ENCODE peak calls at places on chromosomes 2 and 18, in seven cellular contexts. P is head of caudate nucleus; W is foreskin fibroblast; B is activated T-helper 1 cell treated with anti-CD3 and anti-CD28 coated beads, Interleukin-12 subunit alpha, Interleukin-12 subunit beta, Interleukin-2, Interleukin-4 antibody, amounts not matched to agents 30 ng/mL and 10 ng/mL and 1 ng/mL, durations not matched to agents 14 hours and 24 hours and 36 hours; R is activated effector memory CD4-positive, alpha-beta T cell treated with anti-CD3 and anti-CD28 coated beads, Interleukin-2, amount 50 U/mL, for 16 hours; V is stimulated activated CD4-positive, alpha-beta T cell treated with anti-CD3 and anti-CD28 coated beads, Interleukin-1b, Interleukin-23, amount 100 ng/mL, for 24 hours; C is hypothalamus. H is an unnamed sample.

GRCh38 chr2:158321264-158321663 is 135.3 kb downstream of the CCDC148 start:
- DNase-seq in V (no peak), R (no peak), C (no peak), B (no peak), P (no peak), W (peak), H (peak)

GRCh38 chr2:237692601-237693079 is 65.3 kb downstream of the LRRFIP1 start:
- DNase-seq in B (no peak), R (peak), C (no peak), W (peak), V (no peak), P (no peak), H (peak)

GRCh38 chr2:105252271-105252670 is 10.7 kb downstream of the GPR45 start:
- DNase-seq in W (no peak), R (no peak), P (no peak), V (no peak), B (no peak), C (no peak), H (no peak)

GRCh38 chr2:83915381-83915780 is 543.7 kb downstream of the SUCLG1 start:
- DNase-seq in V (no peak), B (no peak), W (no peak), C (no peak), R (no peak), P (no peak), H (no peak)

GRCh38 chr2:102142829-102143449 is 393 bp downstream of the IL1R1 start:
- DNase-seq in C (no peak), P (no peak), V (no peak), B (no peak), R (no peak), W (peak), H (no peak)

GRCh38 chr18:22552899-22553460 is 135.3 kb upstream of the CTAGE1 start:
- DNase-seq in B (no peak), V (no peak), W (no peak), P (no peak), R (no peak), C (no peak), H (no peak)

GRCh38 chr2:182949572-182950189 is 83.2 kb upstream of the FRZB start:
- DNase-seq in V (no peak), P (no peak), W (peak), R (no peak), C (no peak), B (no peak), H (no peak)

GRCh38 chr2:112474844-112475486 is 7.0 kb upstream of the TTL start:
- DNase-seq in W (peak), C (no peak), P (no peak), R (no peak), V (no peak), B (no peak), H (no peak)

GRCh38 chr18:23629444-23629946 is 33.2 kb downstream of the ANKRD29 start:
- DNase-seq in C (no peak), R (no peak), W (no peak), B (no peak), P (no peak), V (no peak), H (peak)

GRCh38 chr18:3799515-3799914 is 349.5 kb downstream of the TGIF1 start:
- DNase-seq in C (no peak), W (no peak), P (peak), R (no peak), V (no peak), B (no peak), H (peak)

GRCh38 chr18:22228930-22229329 is 59.5 kb downstream of the GATA6 start:
- DNase-seq in P (no peak), C (no peak), B (no peak), W (peak), V (no peak), R (no peak), H (no peak)

GRCh38 chr2:42828487-42829416 is 36.4 kb upstream of the HAAO start:
- DNase-seq in R (peak), B (peak), C (peak), W (peak), V (peak), P (peak), H (peak)

GRCh38 chr2:169767243-169767888 is 31.3 kb upstream of the SSB start:
- DNase-seq in B (peak), W (peak), C (no peak), P (peak), R (peak), V (peak), H (peak)

GRCh38 chr2:149507933-149508332 is 79.6 kb downstream of the MMADHC start:
- DNase-seq in V (no peak), R (no peak), W (no peak), C (no peak), P (no peak), B (no peak), H (no peak)

GRCh38 chr2:170524828-170525565 is 190.1 kb upstream of the SP5 start:
- DNase-seq in C (no peak), W (no peak), V (no peak), B (no peak), R (no peak), P (no peak), H (peak)

GRCh38 chr18:76494541-76495403 is at the start of gene ZNF516:
- DNase-seq in C (no peak), V (no peak), W (peak), P (peak), B (no peak), R (no peak), H (no peak)

GRCh38 chr2:194319222-194319992 is 1337.6 kb upstream of the SLC39A10 start:
- DNase-seq in B (no peak), W (no peak), R (no peak), P (no peak), C (no peak), V (no peak), H (peak)

GRCh38 chr18:79507076-79507545 is 111.4 kb downstream of the NFATC1 start:
- DNase-seq in R (peak), B (no peak), C (no peak), V (no peak), W (peak), P (peak), H (no peak)

GRCh38 chr2:102795641-102796040 is 33.8 kb downstream of the TMEM182 start:
- DNase-seq in R (no peak), W (no peak), B (no peak), P (no peak), C (no peak), V (no peak), H (no peak)